ENCODE peak calls at places on chromosomes 5 and 9, in six cellular contexts. E is activated naive CD4-positive, alpha-beta T cell; V is effector memory CD4-positive, alpha-beta T cell; K is A549; Y is AG20443; B is ELR. C is an unnamed sample.

GRCh38 chr9:95498641-95499040 is 18.1 kb downstream of the PTCH1 start:
- DNase-seq in E (no peak), V (no peak), K (no peak), Y (no peak), B (no peak), C (no peak)

GRCh38 chr5:386432-387341 is 56.3 kb upstream of the EXOC3 start:
- DNase-seq in E (no peak), V (no peak), K (no peak), Y (no peak), B (no peak), C (peak; percentile 33)

GRCh38 chr5:176541338-176542134 is 4.3 kb upstream of the RNF44 start:
- DNase-seq in E (no peak), V (peak; percentile 67), K (peak; percentile 32), Y (no peak), B (no peak), C (no peak)

GRCh38 chr9:113756476-113757198 is 119.5 kb upstream of the ZNF618 start:
- DNase-seq in E (no peak), V (no peak), K (no peak), Y (no peak), B (no peak), C (no peak)

GRCh38 chr9:97557606-97558095 is 56.2 kb downstream of the TMOD1 start:
- DNase-seq in E (no peak), V (no peak), K (no peak), Y (no peak), B (no peak), C (no peak)

GRCh38 chr5:125603321-125603720 is 819.9 kb upstream of the GRAMD2B start:
- DNase-seq in E (no peak), V (no peak), K (no peak), Y (no peak), B (no peak), C (no peak)

GRCh38 chr5:179284751-179285191 is 60.5 kb downstream of the ADAMTS2 start:
- DNase-seq in E (no peak), V (no peak), K (no peak), Y (no peak), B (no peak), C (no peak)

GRCh38 chr5:115165790-115166189 is 3.9 kb downstream of the TRIM36 start:
- DNase-seq in E (no peak), V (no peak), K (no peak), Y (no peak), B (no peak), C (no peak)

GRCh38 chr5:44626846-44627245 is 181.9 kb upstream of the MRPS30 start:
- DNase-seq in E (no peak), V (no peak), K (no peak), Y (no peak), B (no peak), C (no peak)

GRCh38 chr9:127732444-127732843 is 2.6 kb downstream of the TOR2A start:
- DNase-seq in E (no peak), V (no peak), K (no peak), Y (no peak), B (no peak), C (no peak)

GRCh38 chr9:110081395-110081794 is 126.6 kb downstream of the C9orf152 start:
- DNase-seq in E (no peak), V (no peak), K (no peak), Y (peak; percentile 57), B (no peak), C (peak; percentile 41)

GRCh38 chr5:24397601-24398000 is 247.2 kb downstream of the CDH10 start:
- DNase-seq in E (no peak), V (no peak), K (no peak), Y (no peak), B (no peak), C (no peak)

GRCh38 chr5:79202076-79202475 is 33.9 kb upstream of the JMY start:
- DNase-seq in E (no peak), V (no peak), K (peak; percentile 29), Y (peak; percentile 74), B (peak; percentile 80), C (peak; percentile 65)

GRCh38 chr5:36944607-36945225 is 68.1 kb downstream of the NIPBL start:
- DNase-seq in E (no peak), V (no peak), K (peak; percentile 74), Y (peak; percentile 9), B (peak; percentile 86), C (peak; percentile 64)

GRCh38 chr5:82349651-82350050 is 71.5 kb upstream of the RPS23 start:
- DNase-seq in E (no peak), V (no peak), K (peak; percentile 16), Y (peak; percentile 40), B (peak; percentile 51), C (peak; percentile 36)

GRCh38 chr9:18489861-18490260 is 15.9 kb downstream of the ADAMTSL1 start:
- DNase-seq in E (no peak), V (no peak), K (no peak), Y (peak; percentile 36), B (peak; percentile 78), C (peak; percentile 76)

GRCh38 chr5:94266170-94266569 is 352.2 kb downstream of the KIAA0825 start:
- DNase-seq in E (no peak), V (no peak), K (no peak), Y (no peak), B (no peak), C (peak; percentile 19)

GRCh38 chr5:92237896-92238295 is 854.8 kb upstream of the ARRDC3 start:
- DNase-seq in E (no peak), V (no peak), K (no peak), Y (no peak), B (no peak), C (no peak)

GRCh38 chr5:73912755-73913365 is 286.9 kb downstream of the ARHGEF28 start:
- DNase-seq in E (no peak), V (no peak), K (no peak), Y (no peak), B (no peak), C (no peak)

GRCh38 chr9:89879276-89879675 is 274.5 kb downstream of the GADD45G start:
- DNase-seq in E (no peak), V (no peak), K (no peak), Y (no peak), B (no peak), C (no peak)

GRCh38 chr5:73215891-73216610 is 43.1 kb downstream of the TMEM174 start:
- DNase-seq in E (no peak), V (peak; percentile 39), K (peak; percentile 89), Y (peak; percentile 96), B (peak; percentile 89), C (peak; percentile 88)

C was measured in EL.